ENCODE peak calls at places on chromosome 2, in seven cellular contexts. R is foreskin keratinocyte, C is stromal cell of bone marrow, A is renal cortical epithelial cell, H is NAMALWA, O is mesenchymal stem cell, W is GM12865. S is an unnamed sample.

GRCh38 chr2:177717831-177718618 is 325.5 kb downstream of the AGPS start:
- DNase-seq in W (no peak), H (peak), A (peak), C (no peak), R (peak), O (no peak), S (no peak)

GRCh38 chr2:134397146-134397896 is 143.4 kb downstream of the MGAT5 start:
- DNase-seq in O (no peak), A (no peak), W (no peak), H (no peak), R (no peak), C (no peak), S (no peak)

GRCh38 chr2:144367030-144367429 is 152.9 kb downstream of the ZEB2 start:
- DNase-seq in A (no peak), C (no peak), R (no peak), H (no peak), W (no peak), O (no peak), S (no peak)

GRCh38 chr2:18520605-18521031 is 39.8 kb downstream of the RDH14 start:
- DNase-seq in O (peak), R (peak), A (peak), H (peak), C (peak), W (peak), S (no peak)

GRCh38 chr2:180901331-180901730 is 79.1 kb upstream of the UBE2E3 start:
- DNase-seq in R (no peak), H (no peak), A (no peak), W (no peak), C (no peak), O (no peak), S (no peak)

GRCh38 chr2:25367296-25367695 is 25.6 kb upstream of the DNMT3A start:
- DNase-seq in W (no peak), O (no peak), H (no peak), A (no peak), R (no peak), C (no peak), S (no peak)

GRCh38 chr2:26279886-26280285 is 35.1 kb downstream of the HADHB start:
- DNase-seq in W (no peak), A (no peak), H (no peak), O (no peak), R (no peak), C (no peak), S (no peak)

GRCh38 chr2:97750017-97750416 is 36.6 kb downstream of the ZAP70 start:
- DNase-seq in A (no peak), R (no peak), C (no peak), O (no peak), W (no peak), H (no peak), S (no peak)

GRCh38 chr2:25419678-25420242 is 78.0 kb upstream of the DNMT3A start:
- DNase-seq in W (peak), C (no peak), R (no peak), A (no peak), O (no peak), H (peak), S (no peak)

GRCh38 chr2:190180313-190181065 is 118.0 kb upstream of the MSTN start:
- DNase-seq in R (peak), A (no peak), C (no peak), O (peak), H (peak), W (peak), S (no peak)

GRCh38 chr2:86062043-86062442 is 43.6 kb downstream of the POLR1A start:
- DNase-seq in O (peak), C (no peak), W (no peak), R (peak), A (peak), H (no peak), S (no peak)

GRCh38 chr2:234980476-234981187 is 28.8 kb downstream of the SH3BP4 start:
- DNase-seq in A (peak), R (no peak), C (no peak), W (no peak), H (no peak), O (peak), S (no peak)

GRCh38 chr2:204250692-204251091 is 294.6 kb upstream of the PARD3B start:
- DNase-seq in A (no peak), O (no peak), C (no peak), W (no peak), H (no peak), R (no peak), S (no peak)

GRCh38 chr2:53964237-53964952 is 6.4 kb downstream of the PSME4 start:
- DNase-seq in H (no peak), C (no peak), W (peak), O (no peak), A (no peak), R (no peak), S (no peak)

GRCh38 chr2:52498062-52498750 is 1269.4 kb upstream of the CHAC2 start:
- DNase-seq in C (no peak), R (no peak), O (no peak), A (no peak), W (no peak), H (no peak), S (no peak)

GRCh38 chr2:28400921-28401320 is 8.3 kb downstream of the FOSL2 start:
- DNase-seq in R (no peak), O (no peak), A (no peak), W (no peak), H (no peak), C (no peak), S (no peak)

GRCh38 chr2:41870948-41871522 is 176.8 kb upstream of the PKDCC start:
- DNase-seq in O (peak), C (no peak), H (no peak), W (no peak), A (no peak), R (no peak), S (no peak)

GRCh38 chr2:166494140-166494544 is at the start of gene SCN7A:
- DNase-seq in W (no peak), C (peak), R (no peak), H (no peak), O (peak), A (peak), S (peak)

GRCh38 chr2:51782874-51783765 is 751.2 kb upstream of the NRXN1 start:
- DNase-seq in W (no peak), R (peak), H (no peak), A (peak), O (no peak), C (no peak), S (peak)

GRCh38 chr2:215137741-215138340 is 585 bp downstream of the ABCA12 start:
- DNase-seq in A (peak), H (no peak), W (peak), R (peak), C (peak), O (peak), S (peak)

GRCh38 chr2:148447877-148448276 is 196.7 kb upstream of the EPC2 start:
- DNase-seq in W (no peak), O (no peak), A (no peak), R (no peak), C (no peak), H (no peak), S (no peak)

GRCh38 chr2:120441744-120442471 is 96.0 kb downstream of the INHBB start:
- DNase-seq in H (no peak), R (peak), A (no peak), C (no peak), W (no peak), O (no peak), S (no peak)

GRCh38 chr2:175062787-175063585 is 57.8 kb upstream of the CHN1 start:
- DNase-seq in A (no peak), O (peak), H (peak), W (no peak), R (peak), C (no peak), S (no peak)

GRCh38 chr2:139550873-139551272 is 770.7 kb upstream of the NXPH2 start:
- DNase-seq in W (no peak), C (no peak), R (no peak), O (no peak), H (no peak), A (no peak), S (no peak)

GRCh38 chr2:235106874-235107639 is 155.2 kb downstream of the SH3BP4 start:
- DNase-seq in O (peak), C (peak), W (peak), H (peak), A (peak), R (peak), S (no peak)